ENCODE peak calls at places on chromosomes 1 and 21, in seven cellular contexts. P is right cardiac atrium, U is HepG2, G is fibroblast of lung, X is NCI-H526 treated with DMSO at 0.1 percent for 48 hours, T is astrocyte, Q is small intestine. A is an unnamed sample.

GRCh38 chr1:109089242-109090015 is 1.1 kb upstream of the TMEM167B start:
- DNase-seq in X (peak; percentile 87), P (peak; percentile 72), T (peak; percentile 70), G (peak; percentile 78), Q (peak; percentile 91), U (peak; percentile 87), A (peak; percentile 86)

GRCh38 chr1:184888505-184888904 is 85.8 kb downstream of the NIBAN1 start:
- DNase-seq in T (peak; percentile 64), X (no peak), G (peak; percentile 76), P (no peak), U (no peak), Q (no peak), A (no peak)

GRCh38 chr1:79355073-79355472 is 348.5 kb upstream of the ADGRL4 start:
- DNase-seq in P (no peak), G (peak; percentile 67), X (no peak), U (no peak), Q (no peak), T (peak; percentile 55), A (no peak)

GRCh38 chr21:40143822-40144525 is 276.7 kb downstream of the PCP4 start:
- DNase-seq in T (peak; percentile 12), U (peak; percentile 10), X (peak; percentile 18), Q (peak; percentile 28), G (peak; percentile 26), P (peak; percentile 67), A (peak; percentile 73)

GRCh38 chr1:32647308-32648134 is 2.8 kb downstream of the ZBTB8OS start:
- DNase-seq in X (no peak), Q (no peak), G (peak; percentile 8), T (no peak), U (no peak), P (no peak), A (peak; percentile 7)

GRCh38 chr1:103327054-103327719 is 198.3 kb upstream of the RNPC3 start:
- DNase-seq in U (no peak), X (no peak), Q (no peak), P (no peak), T (no peak), G (no peak), A (no peak)

GRCh38 chr1:21313146-21313885 is 23.1 kb upstream of the ECE1 start:
- DNase-seq in T (peak; percentile 61), U (no peak), X (no peak), G (peak; percentile 72), Q (no peak), P (peak; percentile 68), A (peak; percentile 78)

GRCh38 chr1:55005351-55006140 is 6.8 kb downstream of the BSND start:
- DNase-seq in T (no peak), X (no peak), Q (no peak), U (no peak), G (no peak), P (no peak), A (peak; percentile 4)

GRCh38 chr1:242586355-242586670 is 61.8 kb upstream of the PLD5 start:
- DNase-seq in U (no peak), P (no peak), Q (no peak), T (no peak), X (no peak), G (no peak), A (no peak)

GRCh38 chr1:181482521-181483083 is 715 bp upstream of the CACNA1E start:
- DNase-seq in U (no peak), P (peak; percentile 62), G (peak; percentile 20), Q (peak; percentile 42), T (no peak), X (no peak), A (peak; percentile 96)

GRCh38 chr21:43866233-43866632 is 1.2 kb downstream of the AGPAT3 start:
- DNase-seq in P (peak; percentile 76), U (no peak), X (peak; percentile 34), G (peak; percentile 56), Q (peak; percentile 43), T (peak; percentile 36), A (peak; percentile 79)

GRCh38 chr1:86015375-86015774 is 141.2 kb downstream of the COL24A1 start:
- DNase-seq in T (no peak), Q (no peak), G (no peak), X (no peak), P (no peak), U (no peak), A (no peak)

GRCh38 chr1:118650084-118650807 is 337.9 kb downstream of the TBX15 start:
- DNase-seq in U (no peak), T (no peak), G (no peak), Q (peak; percentile 1), X (no peak), P (no peak), A (no peak)

GRCh38 chr1:180428782-180429695 is 73.3 kb downstream of the ACBD6 start:
- DNase-seq in X (no peak), P (no peak), T (no peak), Q (no peak), G (no peak), U (no peak), A (no peak)

GRCh38 chr21:45110873-45111624 is 36.7 kb downstream of the ADARB1 start:
- DNase-seq in P (no peak), Q (no peak), T (no peak), U (no peak), G (no peak), X (no peak), A (peak; percentile 74)

GRCh38 chr1:165508291-165508690 is 35.5 kb upstream of the LRRC52 start:
- DNase-seq in U (no peak), T (no peak), P (no peak), X (no peak), Q (no peak), G (no peak), A (peak; percentile 30)

GRCh38 chr1:64476251-64476952 is 6.5 kb downstream of the CACHD1 start:
- DNase-seq in U (no peak), X (peak; percentile 49), Q (peak; percentile 20), T (peak; percentile 91), G (peak; percentile 94), P (no peak), A (peak; percentile 9)

GRCh38 chr1:192265774-192266173 is 51.0 kb upstream of the RGS21 start:
- DNase-seq in U (no peak), X (no peak), P (no peak), G (no peak), Q (no peak), T (no peak), A (no peak)

GRCh38 chr1:147760481-147761260 is at the start of gene GJA5:
- DNase-seq in G (no peak), X (no peak), P (no peak), U (no peak), Q (no peak), T (no peak), A (no peak)

GRCh38 chr1:198275598-198275997 is 118.8 kb downstream of the NEK7 start:
- DNase-seq in T (no peak), G (no peak), U (no peak), Q (no peak), P (no peak), X (no peak), A (peak; percentile 68)

GRCh38 chr1:118984990-118985608 is 3.0 kb downstream of the TBX15 start:
- DNase-seq in T (no peak), Q (no peak), G (no peak), U (no peak), X (no peak), P (no peak), A (no peak)

GRCh38 chr1:3053366-3053980 is 15.5 kb upstream of the PRDM16 start:
- DNase-seq in U (no peak), X (no peak), P (no peak), T (no peak), G (no peak), Q (no peak), A (no peak)

GRCh38 chr1:52602328-52603300 is at the start of gene GPX7:
- DNase-seq in T (peak; percentile 49), G (peak; percentile 68), X (peak; percentile 16), Q (no peak), U (no peak), P (peak; percentile 81), A (peak; percentile 65)

GRCh38 chr1:220527279-220528048 is 472 bp upstream of the MARK1 start:
- DNase-seq in T (peak; percentile 18), G (peak; percentile 34), U (no peak), Q (peak; percentile 15), P (peak; percentile 80), X (no peak), A (peak; percentile 65)

GRCh38 chr1:11654571-11655262 is at the start of gene FBXO44:
- DNase-seq in G (no peak), P (peak; percentile 84), Q (peak; percentile 58), U (peak; percentile 62), X (no peak), T (no peak), A (peak; percentile 55)

GRCh38 chr1:92040971-92041370 is 11.2 kb downstream of the EPHX4 start:
- DNase-seq in G (no peak), U (no peak), X (no peak), Q (no peak), P (no peak), T (no peak), A (no peak)

GRCh38 chr21:45126983-45127382 is 52.6 kb downstream of the ADARB1 start:
- DNase-seq in G (no peak), X (no peak), T (no peak), P (no peak), Q (no peak), U (no peak), A (no peak)

GRCh38 chr21:42621828-42622199 is 31.6 kb upstream of the PDE9A start:
- DNase-seq in G (no peak), Q (no peak), U (no peak), X (peak; percentile 79), T (no peak), P (no peak), A (peak; percentile 92)